ENCODE peak calls at places on chromosomes 4 and X, in six cellular contexts. U, K, Q, Y, X and S are unnamed samples.

GRCh38 chrX:1581132-1581531 is 10.3 kb upstream of the AKAP17A start:
- DNase-seq in U (peak), K (peak), X (no peak), Q (peak), Y (peak), S (peak)

GRCh38 chr4:147732516-147733193 is 767 bp downstream of the ARHGAP10 start:
- DNase-seq in Y (peak), X (peak), K (peak), Q (peak), U (peak), S (no peak)

GRCh38 chr4:2965262-2965661 is 1.9 kb downstream of the GRK4 start:
- DNase-seq in Y (no peak), U (no peak), Q (no peak), K (no peak), X (no peak), S (no peak)

GRCh38 chr4:39029752-39030694 is 2.2 kb downstream of the TMEM156 start:
- DNase-seq in X (no peak), Y (no peak), U (peak), K (no peak), Q (no peak), S (no peak)

GRCh38 chrX:26822448-26822847 is 606.5 kb downstream of the MAGEB5 start:
- DNase-seq in K (no peak), Y (no peak), Q (no peak), U (no peak), X (no peak), S (no peak)

GRCh38 chr4:149896428-149896827 is 80.8 kb upstream of the IQCM start:
- DNase-seq in K (no peak), X (no peak), Q (peak), Y (peak), U (no peak), S (peak)

GRCh38 chrX:47523297-47523696 is 37.7 kb upstream of the ARAF start:
- DNase-seq in X (peak), Q (peak), U (peak), K (peak), Y (peak), S (peak)

GRCh38 chr4:114472269-114473032 is 126.2 kb upstream of the UGT8 start:
- DNase-seq in K (no peak), U (no peak), Y (no peak), Q (no peak), X (no peak), S (no peak)

GRCh38 chrX:126551306-126551705 is 1.3 kb downstream of the DCAF12L1 start:
- DNase-seq in Q (no peak), U (no peak), X (no peak), Y (no peak), K (no peak), S (no peak)

GRCh38 chrX:81120936-81121351 is 80.8 kb downstream of the HMGN5 start:
- DNase-seq in Y (peak), K (peak), U (peak), X (peak), Q (no peak), S (peak)

GRCh38 chr4:137106733-137107132 is 425.6 kb downstream of the PCDH18 start:
- DNase-seq in X (no peak), Q (no peak), U (no peak), Y (no peak), K (no peak), S (no peak)

GRCh38 chrX:136146614-136147319 is 566 bp upstream of the FHL1 start:
- DNase-seq in U (no peak), Q (no peak), K (no peak), Y (peak), X (no peak), S (no peak)

GRCh38 chr4:128639586-128640270 is 169.8 kb upstream of the JADE1 start:
- DNase-seq in Y (no peak), K (no peak), Q (no peak), U (no peak), X (no peak), S (no peak)